ENCODE peak calls at places on chromosome 22, in ten cellular contexts. One of them, this sample, is unnamed.

GRCh38 chr22:23392420-23393121 is 187.5 kb downstream of the IGLL1 start:
- DNase-seq in lower leg skin: peak; percentile 74
- DNase-seq in mammary epithelial cell: no peak
- DNase-seq in fibroblast of lung: no peak
- DNase-seq in Peyer's patch: no peak
- DNase-seq in skeletal muscle cell: no peak
- DNase-seq in upper lobe of left lung: no peak
- DNase-seq in uterus: no peak
- DNase-seq in fibroblast of mammary gland: no peak
- DNase-seq in HFF-Myc: no peak
- DNase-seq in this sample: no peak

GRCh38 chr22:22698263-22698750 is 53.9 kb downstream of the GGTLC2 start:
- DNase-seq in lower leg skin: peak; percentile 49
- DNase-seq in fibroblast of lung: no peak
- DNase-seq in fibroblast of mammary gland: no peak
- DNase-seq in Peyer's patch: peak; percentile 52
- DNase-seq in uterus: no peak
- DNase-seq in mammary epithelial cell: no peak
- DNase-seq in skeletal muscle cell: no peak
- DNase-seq in HFF-Myc: no peak
- DNase-seq in upper lobe of left lung: no peak
- DNase-seq in this sample: no peak

GRCh38 chr22:36282078-36282831 is 29.3 kb downstream of the APOL1 start:
- DNase-seq in HFF-Myc: no peak
- DNase-seq in skeletal muscle cell: no peak
- DNase-seq in fibroblast of lung: no peak
- DNase-seq in upper lobe of left lung: no peak
- DNase-seq in uterus: no peak
- DNase-seq in Peyer's patch: no peak
- DNase-seq in fibroblast of mammary gland: no peak
- DNase-seq in mammary epithelial cell: no peak
- DNase-seq in lower leg skin: no peak
- DNase-seq in this sample: no peak

GRCh38 chr22:49159711-49160110 is 668.0 kb downstream of the BRD1 start:
- DNase-seq in mammary epithelial cell: no peak
- DNase-seq in Peyer's patch: no peak
- DNase-seq in HFF-Myc: no peak
- DNase-seq in uterus: no peak
- DNase-seq in lower leg skin: no peak
- DNase-seq in skeletal muscle cell: no peak
- DNase-seq in upper lobe of left lung: no peak
- DNase-seq in fibroblast of lung: no peak
- DNase-seq in fibroblast of mammary gland: no peak
- DNase-seq in this sample: no peak

GRCh38 chr22:35212020-35212419 is 45.3 kb upstream of the HMGXB4 start:
- DNase-seq in fibroblast of lung: no peak
- DNase-seq in mammary epithelial cell: peak; percentile 71
- DNase-seq in upper lobe of left lung: no peak
- DNase-seq in uterus: no peak
- DNase-seq in skeletal muscle cell: no peak
- DNase-seq in fibroblast of mammary gland: peak; percentile 50
- DNase-seq in HFF-Myc: no peak
- DNase-seq in Peyer's patch: no peak
- DNase-seq in lower leg skin: no peak
- DNase-seq in this sample: no peak

GRCh38 chr22:37218771-37219411 is 6.6 kb upstream of the SSTR3 start:
- DNase-seq in upper lobe of left lung: no peak
- DNase-seq in fibroblast of lung: no peak
- DNase-seq in lower leg skin: no peak
- DNase-seq in fibroblast of mammary gland: no peak
- DNase-seq in uterus: no peak
- DNase-seq in HFF-Myc: no peak
- DNase-seq in skeletal muscle cell: no peak
- DNase-seq in mammary epithelial cell: no peak
- DNase-seq in Peyer's patch: peak; percentile 82
- DNase-seq in this sample: no peak

GRCh38 chr22:33504941-33505647 is 415.2 kb downstream of the LARGE1 start:
- DNase-seq in upper lobe of left lung: no peak
- DNase-seq in fibroblast of mammary gland: no peak
- DNase-seq in HFF-Myc: no peak
- DNase-seq in mammary epithelial cell: no peak
- DNase-seq in Peyer's patch: no peak
- DNase-seq in uterus: no peak
- DNase-seq in lower leg skin: no peak
- DNase-seq in fibroblast of lung: no peak
- DNase-seq in skeletal muscle cell: no peak
- DNase-seq in this sample: no peak

GRCh38 chr22:23527971-23528740 is 51.9 kb downstream of the IGLL1 start:
- DNase-seq in Peyer's patch: peak; percentile 36
- DNase-seq in mammary epithelial cell: no peak
- DNase-seq in uterus: no peak
- DNase-seq in upper lobe of left lung: no peak
- DNase-seq in fibroblast of mammary gland: no peak
- DNase-seq in fibroblast of lung: no peak
- DNase-seq in lower leg skin: no peak
- DNase-seq in HFF-Myc: no peak
- DNase-seq in skeletal muscle cell: no peak
- DNase-seq in this sample: no peak

GRCh38 chr22:49331223-49331815 is 496.4 kb downstream of the BRD1 start:
- DNase-seq in mammary epithelial cell: no peak
- DNase-seq in lower leg skin: no peak
- DNase-seq in uterus: no peak
- DNase-seq in Peyer's patch: no peak
- DNase-seq in HFF-Myc: no peak
- DNase-seq in skeletal muscle cell: no peak
- DNase-seq in upper lobe of left lung: no peak
- DNase-seq in fibroblast of mammary gland: no peak
- DNase-seq in fibroblast of lung: no peak
- DNase-seq in this sample: no peak

GRCh38 chr22:45472426-45472825 is 30.3 kb upstream of the FBLN1 start:
- DNase-seq in uterus: no peak
- DNase-seq in lower leg skin: no peak
- DNase-seq in HFF-Myc: no peak
- DNase-seq in fibroblast of mammary gland: peak; percentile 36
- DNase-seq in mammary epithelial cell: peak; percentile 23
- DNase-seq in fibroblast of lung: no peak
- DNase-seq in Peyer's patch: no peak
- DNase-seq in skeletal muscle cell: no peak
- DNase-seq in upper lobe of left lung: no peak
- DNase-seq in this sample: no peak

GRCh38 chr22:46362221-46362933 is 26.9 kb downstream of the TRMU start:
- DNase-seq in fibroblast of lung: peak; percentile 9
- DNase-seq in upper lobe of left lung: no peak
- DNase-seq in fibroblast of mammary gland: peak; percentile 18
- DNase-seq in skeletal muscle cell: peak; percentile 4
- DNase-seq in Peyer's patch: peak; percentile 31
- DNase-seq in mammary epithelial cell: no peak
- DNase-seq in lower leg skin: no peak
- DNase-seq in uterus: no peak
- DNase-seq in HFF-Myc: no peak
- DNase-seq in this sample: no peak

GRCh38 chr22:29112102-29112501 is 39.3 kb downstream of the KREMEN1 start:
- DNase-seq in Peyer's patch: no peak
- DNase-seq in fibroblast of mammary gland: no peak
- DNase-seq in skeletal muscle cell: no peak
- DNase-seq in fibroblast of lung: no peak
- DNase-seq in HFF-Myc: no peak
- DNase-seq in lower leg skin: no peak
- DNase-seq in mammary epithelial cell: no peak
- DNase-seq in uterus: no peak
- DNase-seq in upper lobe of left lung: no peak
- DNase-seq in this sample: no peak

GRCh38 chr22:28142361-28142801 is 223.3 kb upstream of the PITPNB start:
- DNase-seq in upper lobe of left lung: no peak
- DNase-seq in lower leg skin: no peak
- DNase-seq in uterus: no peak
- DNase-seq in HFF-Myc: peak; percentile 54
- DNase-seq in fibroblast of mammary gland: peak; percentile 92
- DNase-seq in fibroblast of lung: peak; percentile 92
- DNase-seq in skeletal muscle cell: peak; percentile 86
- DNase-seq in Peyer's patch: no peak
- DNase-seq in mammary epithelial cell: peak; percentile 20
- DNase-seq in this sample: peak; percentile 91

GRCh38 chr22:38469306-38469781 is 1.4 kb downstream of the KDELR3 start:
- DNase-seq in lower leg skin: peak; percentile 79
- DNase-seq in skeletal muscle cell: no peak
- DNase-seq in uterus: no peak
- DNase-seq in Peyer's patch: no peak
- DNase-seq in HFF-Myc: no peak
- DNase-seq in fibroblast of lung: no peak
- DNase-seq in fibroblast of mammary gland: no peak
- DNase-seq in upper lobe of left lung: no peak
- DNase-seq in mammary epithelial cell: no peak
- DNase-seq in this sample: no peak
- H3K4me3 ChIP-seq in lower leg skin: no peak overlapping the region
- H3K4me3 ChIP-seq in skeletal muscle cell: peak overlapping the region; percentile 96
- H3K4me3 ChIP-seq in uterus: no peak overlapping the region
- H3K4me3 ChIP-seq in Peyer's patch: no peak overlapping the region
- H3K4me3 ChIP-seq in HFF-Myc: peak overlapping the region; percentile 76
- H3K4me3 ChIP-seq in fibroblast of lung: no peak overlapping the region
- H3K4me3 ChIP-seq in fibroblast of mammary gland: peak overlapping the region; percentile 95
- H3K4me3 ChIP-seq in upper lobe of left lung: no peak overlapping the region
- H3K4me3 ChIP-seq in mammary epithelial cell: no peak overlapping the region
- H3K4me3 ChIP-seq in this sample: peak overlapping the region; percentile 94

GRCh38 chr22:20268289-20268349 is at the start of gene RTN4R:
- DNase-seq in lower leg skin: no peak
- DNase-seq in fibroblast of mammary gland: no peak
- DNase-seq in mammary epithelial cell: no peak
- DNase-seq in skeletal muscle cell: no peak
- DNase-seq in upper lobe of left lung: no peak
- DNase-seq in uterus: no peak
- DNase-seq in fibroblast of lung: no peak
- DNase-seq in HFF-Myc: no peak
- DNase-seq in Peyer's patch: no peak
- DNase-seq in this sample: no peak
- H3K4me3 ChIP-seq in lower leg skin: peak within 1 kb of the TSS; percentile 24
- H3K4me3 ChIP-seq in fibroblast of mammary gland: no peak within 1 kb of the TSS
- H3K4me3 ChIP-seq in mammary epithelial cell: peak within 1 kb of the TSS; percentile 60
- H3K4me3 ChIP-seq in skeletal muscle cell: peak within 1 kb of the TSS; percentile 37
- H3K4me3 ChIP-seq in upper lobe of left lung: peak within 1 kb of the TSS; percentile 66
- H3K4me3 ChIP-seq in uterus: peak within 1 kb of the TSS; percentile 17
- H3K4me3 ChIP-seq in fibroblast of lung: no peak within 1 kb of the TSS
- H3K4me3 ChIP-seq in HFF-Myc: peak within 1 kb of the TSS; percentile 30
- H3K4me3 ChIP-seq in Peyer's patch: peak within 1 kb of the TSS; percentile 32
- H3K4me3 ChIP-seq in this sample: no peak within 1 kb of the TSS

GRCh38 chr22:30609260-30610185 is 2.5 kb downstream of the TCN2 start:
- DNase-seq in mammary epithelial cell: peak; percentile 89
- DNase-seq in uterus: peak; percentile 55
- DNase-seq in Peyer's patch: no peak
- DNase-seq in skeletal muscle cell: peak; percentile 61
- DNase-seq in HFF-Myc: peak; percentile 77
- DNase-seq in fibroblast of mammary gland: peak; percentile 85
- DNase-seq in fibroblast of lung: peak; percentile 88
- DNase-seq in lower leg skin: no peak
- DNase-seq in upper lobe of left lung: peak; percentile 67
- DNase-seq in this sample: peak; percentile 52
- H3K4me3 ChIP-seq in mammary epithelial cell: no peak overlapping the region
- H3K4me3 ChIP-seq in uterus: no peak overlapping the region
- H3K4me3 ChIP-seq in Peyer's patch: no peak overlapping the region
- H3K4me3 ChIP-seq in skeletal muscle cell: no peak overlapping the region
- H3K4me3 ChIP-seq in HFF-Myc: no peak overlapping the region
- H3K4me3 ChIP-seq in fibroblast of mammary gland: no peak overlapping the region
- H3K4me3 ChIP-seq in fibroblast of lung: no peak overlapping the region
- H3K4me3 ChIP-seq in lower leg skin: no peak overlapping the region
- H3K4me3 ChIP-seq in upper lobe of left lung: peak overlapping the region; percentile 7
- H3K4me3 ChIP-seq in this sample: no peak overlapping the region

GRCh38 chr22:30921108-30921507 is 47.5 kb downstream of the MORC2 start:
- DNase-seq in fibroblast of lung: no peak
- DNase-seq in HFF-Myc: no peak
- DNase-seq in skeletal muscle cell: no peak
- DNase-seq in upper lobe of left lung: no peak
- DNase-seq in mammary epithelial cell: peak; percentile 77
- DNase-seq in fibroblast of mammary gland: peak; percentile 7
- DNase-seq in Peyer's patch: peak; percentile 12
- DNase-seq in lower leg skin: peak; percentile 69
- DNase-seq in uterus: no peak
- DNase-seq in this sample: no peak

GRCh38 chr22:30920407-30920806 is 48.2 kb downstream of the MORC2 start:
- DNase-seq in uterus: peak; percentile 79
- DNase-seq in Peyer's patch: peak; percentile 87
- DNase-seq in skeletal muscle cell: peak; percentile 13
- DNase-seq in mammary epithelial cell: peak; percentile 52
- DNase-seq in fibroblast of lung: peak; percentile 65
- DNase-seq in lower leg skin: peak; percentile 93
- DNase-seq in fibroblast of mammary gland: peak; percentile 60
- DNase-seq in HFF-Myc: peak; percentile 9
- DNase-seq in upper lobe of left lung: peak; percentile 78
- DNase-seq in this sample: peak; percentile 10

GRCh38 chr22:30919973-30920372 is 48.6 kb downstream of the MORC2 start:
- DNase-seq in mammary epithelial cell: no peak
- DNase-seq in upper lobe of left lung: no peak
- DNase-seq in HFF-Myc: no peak
- DNase-seq in Peyer's patch: peak; percentile 8
- DNase-seq in lower leg skin: peak; percentile 61
- DNase-seq in fibroblast of lung: no peak
- DNase-seq in uterus: no peak
- DNase-seq in fibroblast of mammary gland: no peak
- DNase-seq in skeletal muscle cell: no peak
- DNase-seq in this sample: no peak

GRCh38 chr22:30923168-30923900 is 45.2 kb downstream of the MORC2 start:
- DNase-seq in uterus: no peak
- DNase-seq in HFF-Myc: no peak
- DNase-seq in skeletal muscle cell: no peak
- DNase-seq in mammary epithelial cell: no peak
- DNase-seq in fibroblast of lung: no peak
- DNase-seq in lower leg skin: peak; percentile 59
- DNase-seq in upper lobe of left lung: no peak
- DNase-seq in fibroblast of mammary gland: no peak
- DNase-seq in Peyer's patch: no peak
- DNase-seq in this sample: no peak

DNA sequence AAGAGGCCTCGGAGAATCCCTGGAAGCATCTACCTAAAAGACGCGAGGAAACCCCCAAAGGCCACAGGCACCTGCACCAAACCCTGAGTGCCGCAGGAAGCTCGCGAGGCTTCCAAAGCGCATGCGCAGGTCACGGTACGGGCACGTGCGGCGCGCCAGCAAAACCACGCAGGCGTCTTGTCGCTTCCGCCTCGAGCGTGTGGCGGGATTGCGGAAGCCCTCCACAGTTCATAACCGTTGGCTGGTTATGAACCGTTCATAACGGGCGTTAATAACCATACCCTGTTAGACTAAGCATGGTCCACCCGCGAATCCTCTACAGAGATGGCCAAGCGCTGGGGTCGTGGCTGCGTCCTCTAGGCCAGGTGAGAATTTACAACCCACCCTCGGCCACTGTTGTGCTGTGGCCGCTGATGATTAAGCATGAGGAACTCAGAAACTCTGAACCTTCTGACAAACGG is 46.4 kb downstream of the MORC2 start:
- DNase-seq in HFF-Myc: peak; percentile 4
- DNase-seq in uterus: peak; percentile 65
- DNase-seq in Peyer's patch: peak; percentile 59
- DNase-seq in fibroblast of lung: peak; percentile 69
- DNase-seq in upper lobe of left lung: peak; percentile 52
- DNase-seq in lower leg skin: peak; percentile 87
- DNase-seq in mammary epithelial cell: peak; percentile 33
- DNase-seq in skeletal muscle cell: peak; percentile 3
- DNase-seq in fibroblast of mammary gland: peak; percentile 53
- DNase-seq in this sample: no peak
- H3K4me3 ChIP-seq in HFF-Myc: peak overlapping the region; percentile 28
- H3K4me3 ChIP-seq in uterus: peak overlapping the region; percentile 23
- H3K4me3 ChIP-seq in Peyer's patch: peak overlapping the region; percentile 34
- H3K4me3 ChIP-seq in fibroblast of lung: peak overlapping the region; percentile 59
- H3K4me3 ChIP-seq in upper lobe of left lung: peak overlapping the region; percentile 52
- H3K4me3 ChIP-seq in lower leg skin: no peak overlapping the region
- H3K4me3 ChIP-seq in mammary epithelial cell: no peak overlapping the region
- H3K4me3 ChIP-seq in skeletal muscle cell: peak overlapping the region; percentile 32
- H3K4me3 ChIP-seq in fibroblast of mammary gland: peak overlapping the region; percentile 14
- H3K4me3 ChIP-seq in this sample: no peak overlapping the region

GRCh38 chr22:19138217-19139000 is 6.0 kb downstream of the ESS2 start:
- DNase-seq in fibroblast of mammary gland: no peak
- DNase-seq in Peyer's patch: no peak
- DNase-seq in HFF-Myc: no peak
- DNase-seq in fibroblast of lung: no peak
- DNase-seq in mammary epithelial cell: no peak
- DNase-seq in upper lobe of left lung: no peak
- DNase-seq in lower leg skin: no peak
- DNase-seq in skeletal muscle cell: no peak
- DNase-seq in uterus: no peak
- DNase-seq in this sample: no peak
- H3K4me3 ChIP-seq in fibroblast of mammary gland: no peak overlapping the region
- H3K4me3 ChIP-seq in Peyer's patch: no peak overlapping the region
- H3K4me3 ChIP-seq in HFF-Myc: no peak overlapping the region
- H3K4me3 ChIP-seq in fibroblast of lung: no peak overlapping the region
- H3K4me3 ChIP-seq in mammary epithelial cell: no peak overlapping the region
- H3K4me3 ChIP-seq in upper lobe of left lung: no peak overlapping the region
- H3K4me3 ChIP-seq in lower leg skin: no peak overlapping the region
- H3K4me3 ChIP-seq in skeletal muscle cell: no peak overlapping the region
- H3K4me3 ChIP-seq in uterus: no peak overlapping the region
- H3K4me3 ChIP-seq in this sample: no peak overlapping the region

This sample was measured in AG09309.